ENCODE peak calls at places on chromosomes 1 and 21, in six cellular contexts. Y, V, W, M, T and R are unnamed samples.

GRCh38 chr21:39613029-39613934 is 542 bp downstream of the B3GALT5 start:
- DNase-seq in T (no peak), M (no peak), V (no peak), Y (no peak), W (no peak), R (no peak)

GRCh38 chr1:52662645-52663313 is 29.8 kb downstream of the SHISAL2A start:
- DNase-seq in W (no peak), M (no peak), V (no peak), T (no peak), Y (peak), R (no peak)

GRCh38 chr1:29282924-29283803 is 46.8 kb downstream of the PTPRU start:
- DNase-seq in W (peak), T (peak), V (peak), M (no peak), Y (no peak), R (no peak)

GRCh38 chr1:21884456-21885235 is 52.5 kb downstream of the HSPG2 start:
- DNase-seq in V (no peak), W (peak), Y (no peak), T (no peak), M (no peak), R (no peak)

GRCh38 chr1:40855513-40855912 is 6.7 kb downstream of the CITED4 start:
- DNase-seq in W (no peak), Y (no peak), T (no peak), M (no peak), V (no peak), R (no peak)

GRCh38 chr1:169491845-169492281 is 6.1 kb upstream of the SLC19A2 start:
- DNase-seq in M (no peak), V (no peak), T (no peak), Y (no peak), W (no peak), R (no peak)

GRCh38 chr1:201895913-201896807 is 7.5 kb downstream of the SHISA4 start:
- DNase-seq in M (peak), V (peak), W (peak), Y (peak), T (peak), R (peak)

GRCh38 chr21:44751799-44752636 is 40.6 kb upstream of the TSPEAR start:
- DNase-seq in Y (no peak), V (peak), W (no peak), M (no peak), T (no peak), R (no peak)

GRCh38 chr1:248404024-248404423 is 1.2 kb downstream of the OR2T1 start:
- DNase-seq in V (no peak), Y (no peak), W (no peak), T (no peak), M (no peak), R (no peak)
- TF ChIP-seq CTCF in V (no peak), Y (no peak), W (peak), T (no peak), M (no peak), R (no peak)

GRCh38 chr21:23812485-23812884 is 1794.8 kb downstream of the MRPL39 start:
- DNase-seq in M (no peak), V (no peak), T (no peak), Y (no peak), W (no peak), R (no peak)

GRCh38 chr21:23809573-23809972 is 1797.7 kb downstream of the MRPL39 start:
- DNase-seq in M (no peak), Y (no peak), V (no peak), T (no peak), W (no peak), R (no peak)

GRCh38 chr21:23817337-23817736 is 1789.9 kb downstream of the MRPL39 start:
- DNase-seq in T (no peak), W (no peak), Y (no peak), V (no peak), M (no peak), R (no peak)

DNA sequence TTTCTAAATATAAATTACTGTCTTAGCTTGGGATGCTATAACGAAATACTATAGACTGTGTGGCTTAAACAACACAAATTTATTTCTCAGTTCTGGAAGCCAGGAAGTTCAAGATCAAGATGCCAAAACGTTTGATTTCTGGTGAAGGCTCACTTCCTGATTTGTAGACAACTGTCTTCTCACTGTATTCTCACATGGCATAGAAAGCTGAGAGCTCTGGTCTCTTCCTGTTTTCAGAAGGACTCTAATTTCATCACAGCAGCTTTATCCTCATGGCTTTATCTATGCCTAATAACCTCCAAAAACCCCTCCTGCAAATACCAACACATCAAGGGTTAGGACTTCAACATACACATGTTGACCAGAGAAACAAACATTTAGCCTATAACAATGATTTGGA is 1795.5 kb downstream of the MRPL39 start:
- DNase-seq in Y (no peak), W (peak), M (no peak), T (no peak), V (no peak), R (no peak)
- TF ChIP-seq CTCF in Y (no peak), W (no peak), M (no peak), T (no peak), V (no peak), R (no peak)

DNA sequence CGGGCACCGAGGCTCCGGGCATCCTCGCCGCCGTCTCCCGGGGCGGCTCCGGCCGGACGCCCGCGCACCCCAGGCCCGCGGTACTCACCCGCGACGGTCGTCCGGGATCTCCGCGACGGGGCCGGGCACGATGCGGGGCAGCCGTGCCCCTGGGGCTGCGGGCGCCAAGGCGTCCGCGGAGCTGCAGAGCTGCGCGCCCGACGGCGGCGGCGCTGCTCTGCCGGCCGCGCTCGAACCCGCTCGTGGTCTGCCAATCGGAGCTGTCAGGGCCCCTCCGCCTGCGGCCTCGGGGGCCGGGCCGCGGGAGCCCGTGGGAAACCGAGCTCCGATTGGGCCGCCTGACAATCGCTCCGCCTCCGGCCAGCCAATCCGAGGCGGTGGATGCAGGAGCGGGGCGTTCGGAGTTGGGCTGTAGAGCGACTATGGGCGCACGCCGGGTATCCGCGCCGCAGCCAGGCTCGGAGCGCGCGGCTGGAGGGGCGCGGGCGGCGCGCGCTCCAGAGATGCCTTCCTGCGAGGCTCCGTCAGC is 100.6 kb upstream of the SOD1 start:
- DNase-seq in M (peak), Y (peak), W (peak), T (peak), V (peak), R (peak)
- TF ChIP-seq CTCF in M (no peak), Y (peak), W (peak), T (peak), V (no peak), R (peak)

DNA sequence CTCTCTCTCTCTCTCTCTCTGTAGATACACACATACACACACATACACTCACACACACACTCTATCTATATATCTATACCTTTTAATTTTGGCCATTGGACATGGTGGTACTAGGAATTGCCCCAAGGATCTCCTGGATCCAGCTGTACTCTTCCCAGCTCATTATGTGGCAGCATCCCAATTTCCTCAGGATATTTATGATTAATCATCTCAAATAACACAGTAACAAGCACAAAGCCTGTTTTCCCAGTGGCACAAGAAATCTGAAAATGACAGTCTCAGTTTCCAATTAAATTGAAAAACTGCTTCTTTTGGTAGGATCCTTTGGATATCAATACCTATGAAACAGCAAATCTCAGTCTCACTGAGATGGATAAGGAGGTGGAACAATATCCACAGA is 27.6 kb downstream of the S100A10 start:
- DNase-seq in T (no peak), W (no peak), M (no peak), V (no peak), Y (no peak), R (no peak)
- TF ChIP-seq CTCF in T (no peak), W (no peak), M (no peak), V (no peak), Y (no peak), R (no peak)

GRCh38 chr1:154404984-154405761 is at the start of gene IL6R:
- DNase-seq in M (peak), Y (peak), V (peak), T (peak), W (peak), R (peak)
- TF ChIP-seq CTCF in M (peak), Y (peak), V (peak), T (peak), W (peak), R (no peak)

GRCh38 chr21:33132054-33132453 is 62.1 kb downstream of the OLIG1 start:
- DNase-seq in V (no peak), T (no peak), M (no peak), W (peak), Y (no peak), R (no peak)
- TF ChIP-seq CTCF in V (no peak), T (no peak), M (no peak), W (peak), Y (no peak), R (peak)

DNA sequence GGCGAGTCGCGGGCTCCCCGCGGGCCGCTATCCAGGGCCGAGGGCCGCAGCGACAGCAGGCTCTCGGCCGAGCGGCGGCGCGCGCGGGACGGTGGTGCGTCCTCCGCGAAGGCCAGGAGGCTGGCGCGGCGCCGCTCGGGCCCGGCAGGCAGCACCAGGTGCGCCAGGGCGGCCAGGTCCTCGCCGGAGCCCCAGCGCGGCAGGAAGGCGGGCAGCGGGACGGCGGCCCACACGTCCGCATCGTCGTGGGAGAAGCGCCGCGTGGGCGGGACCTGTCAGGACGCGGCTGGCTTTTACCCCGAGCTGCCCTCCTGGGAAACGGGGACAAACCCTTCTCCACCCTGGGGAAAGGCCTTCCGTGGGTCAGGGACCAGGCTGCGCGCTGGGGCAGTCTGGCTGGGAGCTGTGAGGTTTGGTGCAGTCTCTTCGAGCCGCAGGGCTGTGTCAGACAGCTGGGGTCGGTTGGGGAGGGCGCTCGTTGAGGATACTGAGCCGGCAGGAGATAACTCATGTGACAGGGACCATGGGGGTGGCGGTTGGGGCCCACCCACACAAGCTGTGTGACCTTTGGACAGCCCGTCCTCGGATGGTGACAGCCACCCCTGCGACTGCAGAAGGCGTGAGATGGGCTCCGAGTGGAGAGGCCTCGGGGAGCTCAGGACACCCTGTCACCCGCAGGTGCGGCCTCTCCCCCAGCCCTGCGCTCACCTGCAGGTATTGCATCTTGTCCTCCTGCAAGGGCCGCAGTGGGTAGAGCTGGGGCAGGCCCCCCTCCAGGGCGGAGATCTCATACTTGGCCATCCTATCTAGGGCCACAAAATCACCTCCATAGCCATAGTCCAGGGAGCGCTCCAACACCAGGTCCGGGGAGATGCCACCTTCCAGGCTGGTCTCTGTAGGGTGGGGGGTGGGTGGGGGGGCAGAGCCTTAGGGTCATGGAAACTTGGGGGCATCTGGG is 6.0 kb downstream of the HES3 start:
- DNase-seq in Y (no peak), W (no peak), M (no peak), V (no peak), T (no peak), R (no peak)
- TF ChIP-seq CTCF in Y (no peak), W (no peak), M (no peak), V (no peak), T (no peak), R (no peak)